ENCODE peak calls at places on chromosome 2, in seven cellular contexts. S, T, N, W, J, O and Y are unnamed samples.

GRCh38 chr2:138445227-138445626 is 56.3 kb upstream of the SPOPL start:
- DNase-seq in S (no peak), T (peak; percentile 5), N (no peak), W (no peak), J (no peak), O (no peak), Y (no peak)

GRCh38 chr2:121160366-121160765 is 124.6 kb downstream of the TFCP2L1 start:
- DNase-seq in S (no peak), T (no peak), N (no peak), W (no peak), J (no peak), O (no peak), Y (no peak)

GRCh38 chr2:28716265-28716865 is 35.3 kb upstream of the PPP1CB start:
- DNase-seq in S (no peak), T (peak; percentile 95), N (peak; percentile 79), W (peak; percentile 93), J (peak; percentile 64), O (no peak), Y (no peak)

GRCh38 chr2:15983496-15983895 is 43.1 kb downstream of the MYCN start:
- DNase-seq in S (no peak), T (no peak), N (no peak), W (no peak), J (no peak), O (no peak), Y (no peak)

GRCh38 chr2:23654756-23655155 is 269.8 kb downstream of the KLHL29 start:
- DNase-seq in S (no peak), T (no peak), N (no peak), W (no peak), J (no peak), O (no peak), Y (no peak)

GRCh38 chr2:219521066-219521880 is 7.0 kb downstream of the ASIC4 start:
- DNase-seq in S (peak; percentile 88), T (peak; percentile 84), N (peak; percentile 76), W (peak; percentile 61), J (no peak), O (peak; percentile 80), Y (no peak)

GRCh38 chr2:211144078-211144477 is 587.7 kb downstream of the CPS1 start:
- DNase-seq in S (no peak), T (peak; percentile 66), N (no peak), W (peak; percentile 84), J (peak; percentile 7), O (no peak), Y (no peak)

GRCh38 chr2:190713476-190713875 is 64.6 kb downstream of the NAB1 start:
- DNase-seq in S (no peak), T (no peak), N (no peak), W (no peak), J (no peak), O (no peak), Y (no peak)

GRCh38 chr2:949384-949893 is 1.2 kb upstream of the SNTG2 start:
- DNase-seq in S (peak; percentile 42), T (no peak), N (no peak), W (no peak), J (no peak), O (peak; percentile 15), Y (no peak)

GRCh38 chr2:126658910-126659613 is 3.1 kb downstream of the GYPC start:
- DNase-seq in S (no peak), T (peak; percentile 74), N (no peak), W (no peak), J (no peak), O (no peak), Y (peak; percentile 78)

GRCh38 chr2:144500567-144500966 is 19.4 kb downstream of the ZEB2 start:
- DNase-seq in S (no peak), T (no peak), N (no peak), W (no peak), J (no peak), O (no peak), Y (no peak)

GRCh38 chr2:144498215-144498614 is 21.7 kb downstream of the ZEB2 start:
- DNase-seq in S (no peak), T (no peak), N (no peak), W (no peak), J (no peak), O (no peak), Y (no peak)

GRCh38 chr2:144495227-144495933 is 24.5 kb downstream of the ZEB2 start:
- DNase-seq in S (no peak), T (peak; percentile 40), N (no peak), W (no peak), J (no peak), O (no peak), Y (no peak)

GRCh38 chr2:144496067-144496466 is 23.9 kb downstream of the ZEB2 start:
- DNase-seq in S (no peak), T (peak; percentile 43), N (no peak), W (no peak), J (no peak), O (no peak), Y (no peak)

GRCh38 chr2:144496660-144497598 is 23.0 kb downstream of the ZEB2 start:
- DNase-seq in S (no peak), T (no peak), N (no peak), W (no peak), J (no peak), O (no peak), Y (no peak)
- H3K4me1 ChIP-seq in S (peaks cover 17% of the 10 kb centered on the region), T (peaks cover 24% of the 10 kb centered on the region), N (no peaks in the 10 kb centered on the region), W (no peaks in the 10 kb centered on the region), J (no peaks in the 10 kb centered on the region), O (peaks cover 21% of the 10 kb centered on the region), Y (no peaks in the 10 kb centered on the region)

DNA sequence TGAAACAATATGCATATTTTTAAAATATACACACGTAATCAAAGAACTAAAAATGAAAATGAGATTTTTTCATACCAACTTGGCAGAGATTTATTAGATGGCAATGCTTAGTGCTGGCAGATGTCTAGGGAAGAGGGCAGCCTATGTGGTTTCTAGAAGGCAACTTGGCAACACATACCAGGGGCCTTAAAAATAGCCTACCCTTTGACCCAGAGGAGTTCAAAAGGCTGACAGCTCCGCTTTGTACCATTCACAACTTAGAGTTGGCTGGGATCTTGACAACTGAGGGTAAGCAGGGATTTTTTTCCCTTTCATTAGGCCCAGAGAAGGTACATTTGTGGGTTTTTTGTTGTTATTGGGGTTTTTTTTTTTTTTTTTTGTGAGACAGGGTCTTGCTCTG is 26.4 kb upstream of the GPR55 start:
- DNase-seq in S (no peak), T (no peak), N (no peak), W (no peak), J (no peak), O (no peak), Y (no peak)
- TF ChIP-seq EZH2phosphoT487 in S (no peak), T (no peak), N (no peak), W (no peak), J (no peak), O (no peak), Y (no peak)

GRCh38 chr2:55364189-55365055 is 55.2 kb downstream of the CCDC88A start:
- DNase-seq in S (no peak), T (peak; percentile 90), N (no peak), W (peak; percentile 96), J (no peak), O (no peak), Y (no peak)
- H3K4me1 ChIP-seq in S (no peaks in the 10 kb centered on the region), T (peaks cover 14% of the 10 kb centered on the region), N (no peaks in the 10 kb centered on the region), W (peaks cover 21% of the 10 kb centered on the region), J (no peaks in the 10 kb centered on the region), O (no peaks in the 10 kb centered on the region), Y (peaks cover 39% of the 10 kb centered on the region)

DNA sequence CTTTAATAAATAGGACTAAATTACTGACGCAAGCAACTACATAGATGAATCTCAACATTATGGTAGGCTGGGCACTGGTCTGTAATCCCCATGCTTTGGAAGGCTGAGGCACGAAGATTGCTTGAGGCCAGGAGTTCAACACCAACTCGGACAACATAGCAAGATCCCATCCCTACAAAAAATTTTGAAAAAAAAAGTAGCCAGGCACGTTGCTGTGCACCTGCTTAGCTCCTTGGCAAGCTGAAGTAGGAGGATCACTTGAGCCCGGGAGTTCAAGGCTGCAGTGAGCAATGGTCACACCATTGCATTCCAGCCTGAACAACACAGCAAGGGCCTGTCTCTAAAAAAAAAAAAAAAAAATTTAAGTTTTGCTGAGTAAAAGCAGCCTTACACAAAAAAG is 43.4 kb upstream of the VIT start:
- DNase-seq in S (no peak), T (no peak), N (no peak), W (no peak), J (no peak), O (no peak), Y (no peak)
- TF ChIP-seq EZH2phosphoT487 in S (no peak), T (no peak), N (no peak), W (no peak), J (no peak), O (no peak), Y (no peak)

DNA sequence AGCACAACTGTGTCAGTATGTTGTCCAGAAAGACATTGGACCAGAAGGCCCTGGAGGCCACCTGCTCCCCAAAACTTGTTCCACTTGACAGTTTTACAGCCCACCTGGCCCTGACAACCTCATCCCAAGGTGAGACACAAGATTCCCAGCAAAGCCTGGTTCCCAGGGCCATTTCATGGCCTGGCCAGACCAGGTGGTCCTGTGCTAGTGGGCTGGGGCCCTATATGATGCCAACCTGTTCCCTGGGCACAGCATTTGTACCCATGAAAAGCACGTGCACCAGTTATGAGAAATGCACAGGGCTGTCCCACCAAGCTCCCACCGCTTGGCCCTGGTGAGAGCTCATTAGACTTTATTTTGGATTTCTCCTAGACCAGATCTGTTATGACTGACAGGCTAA is 6.0 kb upstream of the SP140L start:
- DNase-seq in S (no peak), T (no peak), N (no peak), W (no peak), J (no peak), O (no peak), Y (no peak)
- H3K4me1 ChIP-seq in S (no peaks in the 10 kb centered on the region), T (no peaks in the 10 kb centered on the region), N (no peaks in the 10 kb centered on the region), W (no peaks in the 10 kb centered on the region), J (peaks cover 19% of the 10 kb centered on the region), O (no peaks in the 10 kb centered on the region), Y (peaks cover 30% of the 10 kb centered on the region)

DNA sequence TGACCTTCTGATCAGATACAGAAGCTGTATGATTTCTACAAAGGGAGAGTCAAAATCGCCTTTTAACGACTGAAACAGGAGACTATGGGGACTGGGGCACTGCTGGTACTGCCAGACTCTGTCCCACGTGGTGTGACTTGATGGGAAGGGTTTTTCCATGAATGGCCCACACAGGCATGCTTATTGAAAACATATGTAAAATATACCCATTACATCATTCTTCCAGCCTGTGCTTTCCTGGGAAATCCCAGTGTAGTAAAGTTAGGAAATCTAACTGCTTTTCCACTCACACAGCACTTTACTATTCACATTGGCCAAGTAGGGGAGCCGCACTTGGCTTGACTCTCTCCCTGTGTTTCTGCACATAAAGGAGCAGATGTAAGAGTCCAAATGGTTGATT is 77.1 kb upstream of the NPAS2 start:
- DNase-seq in S (no peak), T (peak; percentile 94), N (peak; percentile 76), W (no peak), J (no peak), O (no peak), Y (no peak)
- TF ChIP-seq EZH2phosphoT487 in S (no peak), T (no peak), N (no peak), W (no peak), J (no peak), O (no peak), Y (no peak)

DNA sequence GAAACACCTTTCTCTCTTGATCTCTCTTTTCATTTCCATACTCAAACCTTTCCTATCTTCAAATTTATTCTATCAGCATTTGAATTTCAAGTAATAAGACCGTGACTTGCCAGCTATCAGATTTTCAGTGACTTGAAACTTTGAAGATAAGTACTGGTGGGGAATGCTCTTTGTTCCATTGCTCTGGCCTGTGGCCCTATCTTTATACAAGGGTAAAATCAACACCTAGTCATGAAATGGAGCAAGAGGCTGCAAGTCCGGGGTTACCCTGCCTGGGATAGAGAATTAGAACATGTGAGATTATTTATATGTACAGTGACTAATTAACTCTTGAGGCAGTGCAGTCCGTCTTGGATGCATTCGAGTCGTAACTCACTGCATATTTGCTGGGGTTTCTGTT is 105.9 kb upstream of the LYPD6 start:
- DNase-seq in S (no peak), T (no peak), N (no peak), W (no peak), J (no peak), O (no peak), Y (no peak)
- H3K4me1 ChIP-seq in S (peaks cover 3% of the 10 kb centered on the region), T (no peaks in the 10 kb centered on the region), N (peaks cover 10% of the 10 kb centered on the region), W (no peaks in the 10 kb centered on the region), J (no peaks in the 10 kb centered on the region), O (peaks cover 20% of the 10 kb centered on the region), Y (no peaks in the 10 kb centered on the region)

GRCh38 chr2:134873152-134873551 is 34.7 kb downstream of the ACMSD start:
- DNase-seq in S (no peak), T (no peak), N (no peak), W (no peak), J (no peak), O (no peak), Y (no peak)
- TF ChIP-seq EZH2phosphoT487 in S (no peak), T (no peak), N (no peak), W (no peak), J (no peak), O (no peak), Y (no peak)